ENCODE peak calls at places on chromosomes 5 and 9, in four cellular contexts. C is bronchial epithelial cell, T is K562, D is renal cortical epithelial cell. M is an unnamed sample.

GRCh38 chr5:34923694-34924461 is 5.5 kb upstream of the DNAJC21 start:
- DNase-seq in C (peak), T (peak), D (peak), M (peak)

GRCh38 chr9:99720455-99721050 is 101.1 kb upstream of the NR4A3 start:
- DNase-seq in D (no peak), C (no peak), T (no peak), M (no peak)

GRCh38 chr9:72292184-72292787 is 72.7 kb downstream of the ZFAND5 start:
- DNase-seq in C (peak), D (peak), T (no peak), M (peak)

GRCh38 chr5:143491644-143492043 is 88.2 kb upstream of the NR3C1 start:
- DNase-seq in T (no peak), D (peak), C (peak), M (no peak)

GRCh38 chr9:16023466-16023865 is 470.6 kb downstream of the CCDC171 start:
- DNase-seq in C (no peak), D (peak), T (no peak), M (peak)

GRCh38 chr5:16492398-16493175 is 27.0 kb upstream of the ZNF622 start:
- DNase-seq in C (peak), T (no peak), D (peak), M (peak)

GRCh38 chr5:164501344-164501743 is 995.9 kb downstream of the MAT2B start:
- DNase-seq in D (no peak), T (no peak), C (no peak), M (no peak)

GRCh38 chr5:133562554-133562953 is 49.8 kb downstream of the FSTL4 start:
- DNase-seq in C (no peak), D (no peak), T (no peak), M (no peak)

GRCh38 chr5:39058984-39059565 is 15.1 kb downstream of the RICTOR start:
- DNase-seq in C (no peak), D (no peak), T (no peak), M (no peak)

GRCh38 chr9:88976888-88977257 is 14.4 kb upstream of the S1PR3 start:
- DNase-seq in T (no peak), C (no peak), D (no peak), M (no peak)

GRCh38 chr5:171585981-171586380 is 166.5 kb downstream of the FGF18 start:
- DNase-seq in T (no peak), C (no peak), D (no peak), M (no peak)

GRCh38 chr5:72517961-72518690 is 10.9 kb upstream of the ZNF366 start:
- DNase-seq in C (no peak), T (no peak), D (no peak), M (no peak)

GRCh38 chr5:156149203-156149602 is 177.8 kb upstream of the SGCD start:
- DNase-seq in C (no peak), T (no peak), D (no peak), M (peak)